ENCODE peak calls at places on chromosomes 16 and 17, in six cellular contexts. T is K562; Y is CD8-positive, alpha-beta memory T cell; S is adrenal gland; E is neural progenitor cell; H is aorta. X is an unnamed sample.
A peak's percentile ranks its signal among the peaks of the same experiment; 100 is the strongest.

GRCh38 chr16:55421225-55421624 is 57.8 kb upstream of the MMP2 start:
- DNase-seq in T (no peak), Y (no peak), S (no peak), E (no peak), H (no peak), X (no peak)

GRCh38 chr17:66691644-66692500 is 143.0 kb upstream of the CACNG5 start:
- DNase-seq in T (no peak), Y (no peak), S (peak; percentile 37), E (no peak), H (no peak), X (no peak)

GRCh38 chr17:28895794-28896447 is 1.6 kb downstream of the FLOT2 start:
- DNase-seq in T (peak; percentile 40), Y (no peak), S (no peak), E (peak; percentile 10), H (no peak), X (no peak)

GRCh38 chr17:82668631-82669099 is 20.4 kb upstream of the WDR45B start:
- DNase-seq in T (peak; percentile 70), Y (no peak), S (no peak), E (peak; percentile 85), H (peak; percentile 81), X (peak; percentile 78)

GRCh38 chr16:2586901-2587480 is 49.2 kb downstream of the PDPK1 start:
- DNase-seq in T (no peak), Y (no peak), S (no peak), E (no peak), H (peak; percentile 24), X (no peak)

GRCh38 chr17:78808106-78808635 is 26.1 kb upstream of the CYTH1 start:
- DNase-seq in T (no peak), Y (no peak), S (no peak), E (no peak), H (no peak), X (no peak)

GRCh38 chr17:56894859-56895455 is 18.9 kb downstream of the TRIM25 start:
- DNase-seq in T (no peak), Y (no peak), S (no peak), E (no peak), H (no peak), X (no peak)

GRCh38 chr16:57938936-57939871 is 31.7 kb downstream of the CNGB1 start:
- DNase-seq in T (no peak), Y (no peak), S (no peak), E (no peak), H (peak; percentile 88), X (peak; percentile 91)

GRCh38 chr17:9419932-9420453 is 155.6 kb downstream of the STX8 start:
- DNase-seq in T (no peak), Y (no peak), S (no peak), E (no peak), H (no peak), X (no peak)

GRCh38 chr17:31491794-31492171 is 100.3 kb downstream of the RAB11FIP4 start:
- DNase-seq in T (no peak), Y (no peak), S (no peak), E (no peak), H (no peak), X (no peak)

GRCh38 chr16:75385507-75386152 is 47.7 kb downstream of the CFDP1 start:
- DNase-seq in T (peak; percentile 85), Y (no peak), S (no peak), E (peak; percentile 66), H (no peak), X (no peak)

GRCh38 chr17:28170771-28171170 is 128.3 kb downstream of the NLK start:
- DNase-seq in T (no peak), Y (no peak), S (no peak), E (no peak), H (no peak), X (no peak)

GRCh38 chr17:35795007-35795870 is at the start of gene MMP28:
- DNase-seq in T (peak; percentile 43), Y (peak; percentile 1), S (peak; percentile 37), E (peak; percentile 78), H (no peak), X (peak; percentile 69)

GRCh38 chr17:68771867-68772515 is 170.8 kb upstream of the FAM20A start:
- DNase-seq in T (peak; percentile 58), Y (no peak), S (peak; percentile 44), E (peak; percentile 61), H (no peak), X (no peak)

GRCh38 chr16:8894736-8895334 is 12.7 kb downstream of the LITAFD start:
- DNase-seq in T (no peak), Y (no peak), S (no peak), E (no peak), H (no peak), X (no peak)

GRCh38 chr16:72612271-72612670 is 435.7 kb downstream of the ZFHX3 start:
- DNase-seq in T (no peak), Y (no peak), S (no peak), E (no peak), H (no peak), X (no peak)

GRCh38 chr16:85673529-85674417 is 15.0 kb downstream of the GINS2 start:
- DNase-seq in T (no peak), Y (no peak), S (peak; percentile 91), E (no peak), H (peak; percentile 70), X (peak; percentile 90)

GRCh38 chr17:79633937-79634813 is 23.3 kb upstream of the RBFOX3 start:
- DNase-seq in T (no peak), Y (no peak), S (no peak), E (no peak), H (peak; percentile 27), X (peak; percentile 19)

GRCh38 chr17:55398689-55399088 is 22.9 kb downstream of the MMD start:
- DNase-seq in T (no peak), Y (no peak), S (no peak), E (no peak), H (no peak), X (no peak)

GRCh38 chr17:13182450-13182849 is 164.6 kb upstream of the ELAC2 start:
- DNase-seq in T (no peak), Y (no peak), S (no peak), E (no peak), H (no peak), X (no peak)

GRCh38 chr17:37521821-37522220 is 32.1 kb downstream of the DUSP14 start:
- DNase-seq in T (no peak), Y (no peak), S (no peak), E (no peak), H (no peak), X (no peak)

GRCh38 chr17:78882546-78883089 is 20.4 kb downstream of the CEP295NL start:
- DNase-seq in T (no peak), Y (no peak), S (peak; percentile 45), E (no peak), H (peak; percentile 72), X (no peak)

GRCh38 chr16:30656974-30657865 is 1.0 kb upstream of the FBRS start:
- DNase-seq in T (peak; percentile 57), Y (no peak), S (peak; percentile 45), E (no peak), H (no peak), X (no peak)

GRCh38 chr17:44324092-44324570 is 492 bp downstream of the SLC25A39 start:
- DNase-seq in T (peak; percentile 41), Y (no peak), S (no peak), E (peak; percentile 53), H (peak; percentile 47), X (no peak)

GRCh38 chr16:307691-308312 is 24.8 kb downstream of the PDIA2 start:
- DNase-seq in T (no peak), Y (no peak), S (no peak), E (no peak), H (no peak), X (no peak)

GRCh38 chr17:5978496-5978895 is 91.7 kb upstream of the WSCD1 start:
- DNase-seq in T (no peak), Y (no peak), S (no peak), E (no peak), H (no peak), X (no peak)

GRCh38 chr16:3564889-3565141 is 12.4 kb downstream of the NLRC3 start:
- DNase-seq in T (no peak), Y (no peak), S (no peak), E (no peak), H (no peak), X (no peak)

GRCh38 chr17:58640202-58640601 is 51.6 kb downstream of the TEX14 start:
- DNase-seq in T (no peak), Y (no peak), S (no peak), E (no peak), H (no peak), X (no peak)

GRCh38 chr17:27356091-27356705 is 62.3 kb downstream of the WSB1 start:
- DNase-seq in T (peak; percentile 88), Y (no peak), S (no peak), E (no peak), H (no peak), X (no peak)

GRCh38 chr16:51557670-51558069 is 406.6 kb upstream of the SALL1 start:
- DNase-seq in T (no peak), Y (no peak), S (no peak), E (no peak), H (no peak), X (no peak)

GRCh38 chr17:48045270-48046001 is 2.7 kb upstream of the NFE2L1 start:
- DNase-seq in T (peak; percentile 61), Y (no peak), S (no peak), E (no peak), H (no peak), X (peak; percentile 73)
- H3K4me3 ChIP-seq in T (no peak overlapping the region), Y (no peak overlapping the region), S (no peak overlapping the region), E (no peak overlapping the region), H (no peak overlapping the region), X (no peak overlapping the region)

DNA sequence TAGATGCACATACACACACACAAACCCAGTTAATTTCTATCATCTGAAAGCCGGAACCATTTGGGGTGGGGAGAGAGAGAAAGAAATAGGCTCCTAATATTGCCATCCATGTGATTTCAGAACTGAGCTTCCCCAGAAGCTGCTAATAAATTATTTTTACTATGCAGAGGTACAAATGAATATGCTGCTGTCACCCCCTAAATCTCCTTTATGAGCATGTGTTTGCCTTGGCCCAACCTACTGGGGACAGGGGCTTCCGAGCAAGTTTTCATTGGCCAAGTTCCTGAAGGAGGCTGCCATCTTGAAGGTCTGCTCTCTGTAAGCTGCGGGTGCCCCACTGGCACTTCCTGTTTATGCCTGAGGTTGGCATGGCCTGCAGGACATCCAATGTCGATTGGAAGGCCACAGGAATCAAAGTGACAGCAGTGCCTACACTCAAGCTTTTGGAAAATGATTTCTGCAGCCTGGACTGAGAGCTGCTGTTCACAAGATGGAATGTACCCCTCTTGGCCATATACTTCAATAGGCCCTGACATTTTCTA is 194.7 kb downstream of the XYLT1 start:
- DNase-seq in T (no peak), Y (no peak), S (no peak), E (no peak), H (no peak), X (no peak)
- H3K4me1 ChIP-seq in T (no peaks in the 10 kb centered on the region), Y (peaks cover 11% of the 10 kb centered on the region), S (peaks cover 8% of the 10 kb centered on the region), E (peaks cover 17% of the 10 kb centered on the region), H (no peaks in the 10 kb centered on the region), X (peaks cover 6% of the 10 kb centered on the region)

GRCh38 chr16:49491111-49491670 is 117.6 kb downstream of the C16orf78 start:
- DNase-seq in T (no peak), Y (no peak), S (no peak), E (peak; percentile 30), H (peak; percentile 29), X (no peak)
- H3K4me3 ChIP-seq in T (no peak overlapping the region), Y (no peak overlapping the region), S (no peak overlapping the region), E (no peak overlapping the region), H (no peak overlapping the region), X (no peak overlapping the region)

GRCh38 chr17:21030375-21030774 is 12.4 kb downstream of the USP22 start:
- DNase-seq in T (no peak), Y (no peak), S (no peak), E (no peak), H (no peak), X (no peak)
- H3K4me1 ChIP-seq in T (no peaks in the 10 kb centered on the region), Y (peaks cover 68% of the 10 kb centered on the region), S (peaks cover 27% of the 10 kb centered on the region), E (peaks cover 11% of the 10 kb centered on the region), H (no peaks in the 10 kb centered on the region), X (peaks cover 25% of the 10 kb centered on the region)